ENCODE peak calls at places on chromosome 18, in eight cellular contexts. O is body of pancreas, J is GM12891, H is breast epithelium, U is Peyer's patch, N is adrenal gland, M is A549, D is transverse colon. R is an unnamed sample.

GRCh38 chr18:35282353-35282752 is 7.7 kb downstream of the ZSCAN30 start:
- DNase-seq in O (no peak), M (no peak), D (no peak), H (no peak), N (no peak), U (no peak), J (no peak), R (peak; percentile 30)

GRCh38 chr18:58813090-58813489 is 51.6 kb upstream of the ZNF532 start:
- DNase-seq in U (no peak), J (no peak), O (no peak), M (no peak), N (no peak), H (no peak), D (no peak), R (no peak)

GRCh38 chr18:50590625-50591024 is 30.7 kb downstream of the MAPK4 start:
- DNase-seq in J (no peak), N (no peak), H (no peak), D (no peak), O (no peak), M (no peak), U (no peak), R (no peak)

GRCh38 chr18:25974630-25975077 is 115.8 kb downstream of the SS18 start:
- DNase-seq in J (no peak), H (no peak), U (no peak), M (peak; percentile 11), N (no peak), O (no peak), D (no peak), R (no peak)

GRCh38 chr18:38427234-38427633 is 861.6 kb upstream of the CELF4 start:
- DNase-seq in M (no peak), O (no peak), J (no peak), H (no peak), U (no peak), D (no peak), N (no peak), R (no peak)

GRCh38 chr18:79924814-79925655 is 26.4 kb downstream of the SLC66A2 start:
- DNase-seq in N (peak; percentile 18), D (peak; percentile 6), J (no peak), O (peak; percentile 88), M (no peak), H (peak; percentile 25), U (peak; percentile 30), R (no peak)

GRCh38 chr18:23406271-23406787 is 46.8 kb upstream of the RIOK3 start:
- DNase-seq in O (no peak), N (peak; percentile 70), U (no peak), M (peak; percentile 57), J (no peak), D (no peak), H (no peak), R (no peak)

GRCh38 chr18:34342960-34343359 is 118.2 kb upstream of the NOL4 start:
- DNase-seq in D (no peak), M (no peak), U (no peak), J (no peak), N (no peak), H (no peak), O (no peak), R (peak; percentile 3)

GRCh38 chr18:58034370-58034769 is 9.7 kb upstream of the NEDD4L start:
- DNase-seq in H (no peak), N (no peak), M (no peak), D (no peak), O (no peak), J (no peak), U (no peak), R (no peak)

GRCh38 chr18:36634573-36635216 is 194.1 kb downstream of the TPGS2 start:
- DNase-seq in O (no peak), N (no peak), J (no peak), U (no peak), D (no peak), M (no peak), H (no peak), R (no peak)

GRCh38 chr18:36640005-36640952 is 188.5 kb downstream of the TPGS2 start:
- DNase-seq in U (no peak), M (no peak), D (no peak), N (no peak), O (no peak), H (no peak), J (no peak), R (no peak)

GRCh38 chr18:36635414-36636096 is 193.2 kb downstream of the TPGS2 start:
- DNase-seq in H (no peak), J (no peak), M (no peak), N (no peak), D (no peak), O (no peak), U (no peak), R (no peak)

GRCh38 chr18:36636237-36636792 is 192.5 kb downstream of the TPGS2 start:
- DNase-seq in N (no peak), M (no peak), H (no peak), D (no peak), J (no peak), U (no peak), O (no peak), R (no peak)

GRCh38 chr18:36638224-36638623 is 190.6 kb downstream of the TPGS2 start:
- DNase-seq in U (no peak), H (no peak), M (no peak), J (peak; percentile 44), D (no peak), O (no peak), N (no peak), R (no peak)
- TF ChIP-seq POLR2A in U (no peak), H (no peak), M (no peak), J (no peak), D (no peak), O (no peak), N (no peak), R (no peak)

GRCh38 chr18:812123-812672 is at the start of gene YES1:
- DNase-seq in J (peak; percentile 77), U (peak; percentile 91), D (peak; percentile 84), M (peak; percentile 76), O (peak; percentile 80), N (peak; percentile 82), H (peak; percentile 76), R (peak; percentile 68)
- TF ChIP-seq POLR2A in J (no peak), U (peak; percentile 74), D (peak; percentile 75), M (peak; percentile 42), O (peak; percentile 76), N (peak; percentile 68), H (peak; percentile 9), R (peak; percentile 33)

GRCh38 chr18:74367905-74368304 is 52.3 kb downstream of the C18orf63 start:
- DNase-seq in J (no peak), N (no peak), M (no peak), D (no peak), H (no peak), U (no peak), O (no peak), R (no peak)

GRCh38 chr18:74373428-74373827 is 57.8 kb downstream of the C18orf63 start:
- DNase-seq in D (no peak), H (no peak), O (no peak), J (no peak), M (no peak), U (no peak), N (no peak), R (no peak)

GRCh38 chr18:74370163-74370562 is 54.5 kb downstream of the C18orf63 start:
- DNase-seq in J (no peak), U (no peak), M (no peak), H (no peak), N (no peak), O (no peak), D (no peak), R (no peak)

DNA sequence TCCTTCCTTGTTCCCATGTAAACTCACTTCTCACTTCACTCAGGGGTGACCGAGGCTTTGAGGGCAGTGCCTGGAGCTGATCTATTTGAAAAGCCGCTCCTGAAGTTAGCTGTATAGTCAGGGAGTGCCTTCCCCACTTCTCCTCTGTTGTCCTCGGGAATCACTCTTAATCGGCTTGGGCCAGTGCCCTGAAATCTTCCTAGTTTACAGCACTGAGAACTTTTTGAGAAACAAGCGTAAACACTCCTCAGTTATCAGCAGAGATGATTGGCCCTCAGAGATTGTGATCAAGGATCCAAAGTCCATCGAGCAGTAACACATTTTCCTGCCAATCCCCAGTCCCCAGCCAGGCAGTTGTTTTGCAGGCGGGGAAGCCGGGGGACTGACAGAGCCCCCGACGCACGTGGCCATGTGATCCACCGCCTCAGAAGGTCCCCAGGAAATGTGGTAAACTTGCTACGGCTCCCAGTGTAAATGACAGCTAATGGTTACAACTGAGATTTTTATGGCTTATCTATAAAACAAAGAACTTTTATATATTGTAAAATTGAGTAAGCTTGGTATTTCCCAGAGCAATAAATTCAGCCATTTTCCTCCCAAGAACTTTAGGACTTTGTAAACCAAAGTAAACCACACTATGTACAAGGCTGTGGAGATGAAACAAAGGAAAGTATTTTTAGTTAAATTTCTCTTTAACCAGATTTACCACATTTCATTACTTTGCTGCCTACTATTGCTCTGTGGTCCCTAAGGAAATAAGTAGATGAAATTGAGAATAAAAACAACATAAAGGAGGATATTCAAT is 53.5 kb downstream of the C18orf63 start:
- DNase-seq in J (no peak), O (no peak), U (peak; percentile 82), N (no peak), H (no peak), D (peak; percentile 79), M (no peak), R (no peak)
- TF ChIP-seq POLR2A in J (no peak), O (no peak), U (peak; percentile 23), N (no peak), H (no peak), D (no peak), M (no peak), R (no peak)

GRCh38 chr18:9705183-9705864 is 2.8 kb upstream of the RAB31 start:
- DNase-seq in M (no peak), N (no peak), O (no peak), U (no peak), H (no peak), D (no peak), J (no peak), R (peak; percentile 52)

GRCh38 chr18:9708882-9709877 is 1.1 kb downstream of the RAB31 start:
- DNase-seq in U (no peak), J (no peak), H (no peak), O (no peak), N (peak; percentile 53), M (no peak), D (peak; percentile 26), R (no peak)

GRCh38 chr18:9708057-9708881 is at the start of gene RAB31:
- DNase-seq in M (peak; percentile 44), J (peak; percentile 51), U (peak; percentile 69), N (peak; percentile 85), H (peak; percentile 61), O (peak; percentile 51), D (peak; percentile 74), R (peak; percentile 78)

GRCh38 chr18:9706081-9706935 is 1.8 kb upstream of the RAB31 start:
- DNase-seq in D (no peak), O (no peak), U (no peak), N (no peak), J (no peak), M (no peak), H (no peak), R (no peak)

DNA sequence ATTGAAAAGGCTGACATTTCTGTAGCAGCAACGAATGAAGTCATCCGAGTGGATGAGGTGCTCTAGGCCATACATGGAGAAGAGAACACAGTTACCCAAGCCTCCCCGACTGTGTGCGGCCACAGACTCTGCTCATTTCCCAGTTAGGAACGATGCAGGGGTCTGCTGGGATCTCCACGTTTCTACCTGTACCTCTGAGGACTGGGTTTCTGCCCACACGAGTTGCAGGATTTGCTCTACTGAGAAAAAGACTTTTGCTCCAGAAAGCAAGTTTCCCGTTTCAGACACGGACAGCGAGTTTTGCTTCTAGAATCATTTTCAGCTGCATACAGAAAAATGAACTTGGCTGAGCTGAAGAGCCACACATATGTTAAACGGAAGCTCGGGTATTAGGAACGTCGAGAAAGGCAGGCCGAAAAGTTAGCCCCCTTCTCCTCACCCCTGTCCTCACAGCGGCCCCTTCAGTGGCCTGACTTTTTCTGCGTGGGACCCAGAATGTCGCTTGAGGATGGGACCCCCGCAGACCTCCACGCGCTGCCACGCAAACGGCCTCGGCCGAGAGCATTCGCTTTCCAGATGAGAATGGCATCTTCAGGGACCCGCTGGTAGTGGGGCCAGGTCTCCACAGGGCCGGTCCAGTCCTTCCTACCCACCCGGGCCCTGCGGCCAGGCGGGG is 582 bp upstream of the RAB31 start:
- DNase-seq in O (no peak), D (no peak), M (no peak), N (no peak), J (no peak), H (no peak), U (no peak), R (no peak)
- TF ChIP-seq POLR2A in O (no peak), D (peak; percentile 16), M (no peak), N (no peak), J (no peak), H (no peak), U (no peak), R (no peak)

R was measured in H54.